ENCODE peak calls at places on chromosomes 4 and X, in ten cellular contexts. X, L, V, W, O, U, E, B, N and C are unnamed samples.

GRCh38 chr4:137881641-137882040 is 349.3 kb upstream of the PCDH18 start:
- DNase-seq in L (no peak), O (no peak), X (no peak), B (no peak), E (no peak), V (no peak), N (no peak), U (no peak), W (no peak), C (no peak)

GRCh38 chr4:98519268-98519993 is 139.0 kb downstream of the TSPAN5 start:
- DNase-seq in X (no peak), B (no peak), U (no peak), V (no peak), E (peak; percentile 72), W (no peak), O (no peak), N (no peak), L (no peak), C (no peak)

GRCh38 chrX:74382613-74383012 is 38.7 kb upstream of the SLC16A2 start:
- DNase-seq in L (peak; percentile 44), B (no peak), U (peak; percentile 69), V (no peak), O (peak; percentile 64), E (peak; percentile 76), W (peak; percentile 8), N (peak; percentile 14), X (peak; percentile 58), C (peak; percentile 75)

GRCh38 chr4:43130228-43131021 is 237.9 kb downstream of the GRXCR1 start:
- DNase-seq in N (no peak), U (no peak), V (no peak), X (no peak), O (no peak), W (no peak), E (no peak), L (no peak), B (no peak), C (no peak)

GRCh38 chr4:188554413-188554812 is 415.2 kb downstream of the TRIML1 start:
- DNase-seq in E (no peak), O (no peak), B (no peak), L (no peak), N (no peak), V (no peak), W (no peak), U (no peak), X (no peak), C (no peak)

GRCh38 chr4:184825394-184826314 is at the start of gene ACSL1:
- DNase-seq in U (peak; percentile 68), E (peak; percentile 53), B (peak; percentile 32), O (peak; percentile 77), W (peak; percentile 77), X (peak; percentile 46), L (peak; percentile 60), V (no peak), N (no peak), C (peak; percentile 69)

GRCh38 chr4:3676196-3676595 is 90.0 kb upstream of the ADRA2C start:
- DNase-seq in W (no peak), O (no peak), E (no peak), V (no peak), U (no peak), B (no peak), N (no peak), L (no peak), X (no peak), C (no peak)

GRCh38 chrX:69815063-69815462 is 199.2 kb downstream of the EDA start:
- DNase-seq in W (no peak), N (no peak), U (no peak), E (no peak), L (no peak), V (no peak), O (no peak), B (no peak), X (no peak), C (no peak)

GRCh38 chrX:7088968-7089615 is 58.4 kb upstream of the STS start:
- DNase-seq in W (no peak), V (no peak), X (peak; percentile 20), U (peak; percentile 25), E (no peak), B (no peak), N (no peak), L (no peak), O (peak; percentile 64), C (no peak)

GRCh38 chrX:93422693-93423092 is 250.7 kb downstream of the NAP1L3 start:
- DNase-seq in X (peak; percentile 50), N (no peak), W (no peak), L (peak; percentile 2), O (peak; percentile 59), B (no peak), V (no peak), E (peak; percentile 14), U (no peak), C (peak; percentile 20)

GRCh38 chr4:33924239-33924638 is 2320.1 kb downstream of the ARAP2 start:
- DNase-seq in X (no peak), O (no peak), B (no peak), U (no peak), V (no peak), W (no peak), L (no peak), E (peak; percentile 85), N (no peak), C (no peak)

GRCh38 chr4:84317513-84317912 is 181.6 kb downstream of the NKX6-1 start:
- DNase-seq in B (no peak), E (no peak), N (no peak), O (no peak), X (no peak), U (no peak), L (no peak), V (no peak), W (no peak), C (no peak)

GRCh38 chr4:100895572-100896197 is 377.9 kb upstream of the EMCN start:
- DNase-seq in N (no peak), X (no peak), V (no peak), E (peak; percentile 12), O (peak; percentile 38), U (no peak), W (no peak), B (no peak), L (no peak), C (no peak)

GRCh38 chr4:12723849-12724447 is 760.2 kb downstream of the RAB28 start:
- DNase-seq in W (no peak), O (no peak), E (no peak), L (no peak), N (no peak), X (no peak), B (no peak), V (no peak), U (no peak), C (no peak)

GRCh38 chr4:13876940-13877339 is 249.4 kb upstream of the BOD1L1 start:
- DNase-seq in E (no peak), O (no peak), L (no peak), X (no peak), V (no peak), N (no peak), W (no peak), B (no peak), U (no peak), C (no peak)

GRCh38 chrX:140190441-140191108 is 225.3 kb upstream of the CXorf66 start:
- DNase-seq in W (no peak), B (no peak), E (peak; percentile 1), L (no peak), N (no peak), U (no peak), O (no peak), X (no peak), V (no peak), C (no peak)

GRCh38 chr4:822361-823092 is 3.4 kb downstream of the CPLX1 start:
- DNase-seq in E (no peak), X (no peak), W (no peak), U (no peak), N (no peak), B (no peak), L (no peak), V (no peak), O (no peak), C (no peak)

GRCh38 chr4:54185380-54185779 is 43.7 kb upstream of the PDGFRA start:
- DNase-seq in O (no peak), E (no peak), V (no peak), B (no peak), W (no peak), X (no peak), N (no peak), U (no peak), L (no peak), C (no peak)

GRCh38 chr4:74618659-74619058 is 173.7 kb downstream of the AREG start:
- DNase-seq in B (no peak), O (no peak), V (no peak), L (no peak), E (peak; percentile 86), W (no peak), N (no peak), U (peak; percentile 33), X (no peak), C (no peak)

GRCh38 chr4:182584016-182584415 is 333.2 kb downstream of the DCTD start:
- DNase-seq in E (no peak), W (no peak), O (no peak), X (no peak), V (no peak), L (no peak), U (no peak), N (no peak), B (no peak), C (no peak)

GRCh38 chr4:38078590-38079381 is 118.6 kb downstream of the PTTG2 start:
- DNase-seq in N (no peak), L (no peak), X (no peak), V (no peak), W (no peak), E (peak; percentile 92), U (no peak), O (no peak), B (no peak), C (peak; percentile 73)

GRCh38 chrX:134685662-134686061 is 27.4 kb upstream of the PLAC1 start:
- DNase-seq in B (no peak), L (no peak), N (no peak), U (no peak), X (no peak), V (no peak), E (peak; percentile 83), W (no peak), O (no peak), C (no peak)

GRCh38 chr4:154741877-154742851 is 1.6 kb upstream of the LRAT start:
- DNase-seq in B (no peak), N (no peak), U (no peak), L (no peak), W (no peak), V (no peak), O (no peak), X (no peak), E (no peak), C (no peak)

GRCh38 chr4:41102360-41103092 is 111.8 kb downstream of the APBB2 start:
- DNase-seq in E (no peak), L (no peak), U (no peak), B (no peak), V (no peak), O (no peak), X (no peak), W (no peak), N (no peak), C (no peak)

GRCh38 chr4:65845169-65845568 is 174.9 kb upstream of the EPHA5 start:
- DNase-seq in V (no peak), N (no peak), X (no peak), O (no peak), L (no peak), B (no peak), U (no peak), W (no peak), E (no peak), C (no peak)

GRCh38 chr4:88957570-88957969 is 99.4 kb downstream of the FAM13A start:
- DNase-seq in O (no peak), L (peak; percentile 10), E (peak; percentile 34), B (no peak), W (no peak), N (no peak), V (no peak), U (no peak), X (no peak), C (no peak)

GRCh38 chr4:126850286-126850685 is 782.5 kb upstream of the INTU start:
- DNase-seq in W (no peak), V (no peak), U (peak; percentile 30), N (peak; percentile 72), B (no peak), O (no peak), E (peak; percentile 99), X (no peak), L (no peak), C (no peak)

GRCh38 chr4:170097681-170098080 is 7.9 kb upstream of the AADAT start:
- DNase-seq in W (no peak), O (no peak), L (no peak), U (no peak), E (no peak), B (no peak), N (no peak), V (no peak), X (no peak), C (no peak)